ENCODE peak calls at places on chromosomes 12 and 14, in eight cellular contexts. S is tibial nerve, E is ovary, U is IMR-90, C is uterus, J is body of pancreas, A is esophagus muscularis mucosa, X is vagina. R is an unnamed sample.

GRCh38 chr12:122480753-122481152 is 20.0 kb downstream of the ZCCHC8 start:
- DNase-seq in S (no peak), E (no peak), U (no peak), C (no peak), J (no peak), A (no peak), X (no peak), R (no peak)

GRCh38 chr12:24896171-24896570 is 52.7 kb downstream of the BCAT1 start:
- DNase-seq in S (no peak), E (no peak), U (no peak), C (no peak), J (no peak), A (no peak), X (peak), R (no peak)

GRCh38 chr12:70120970-70121369 is 122.3 kb upstream of the CNOT2 start:
- DNase-seq in S (no peak), E (no peak), U (no peak), C (no peak), J (no peak), A (no peak), X (no peak), R (no peak)

GRCh38 chr12:94644622-94645021 is 5.7 kb downstream of the TMCC3 start:
- DNase-seq in S (no peak), E (no peak), U (peak), C (no peak), J (no peak), A (no peak), X (no peak), R (peak)

GRCh38 chr14:101065696-101066694 is 162.5 kb upstream of the RTL1 start:
- DNase-seq in S (peak), E (peak), U (no peak), C (peak), J (no peak), A (no peak), X (no peak), R (no peak)

GRCh38 chr14:100775351-100775830 is 48.7 kb downstream of the DLK1 start:
- DNase-seq in S (no peak), E (no peak), U (no peak), C (no peak), J (no peak), A (no peak), X (peak), R (no peak)

GRCh38 chr12:121202407-121203355 is 7.2 kb upstream of the P2RX4 start:
- DNase-seq in S (no peak), E (no peak), U (no peak), C (no peak), J (no peak), A (no peak), X (no peak), R (no peak)

GRCh38 chr12:19925881-19926665 is 442.3 kb upstream of the PDE3A start:
- DNase-seq in S (no peak), E (no peak), U (no peak), C (no peak), J (no peak), A (no peak), X (no peak), R (no peak)

GRCh38 chr14:95446470-95446869 is 70.0 kb downstream of the SYNE3 start:
- DNase-seq in S (no peak), E (no peak), U (no peak), C (no peak), J (no peak), A (no peak), X (no peak), R (no peak)

GRCh38 chr12:13505224-13505623 is 308.7 kb downstream of the EMP1 start:
- DNase-seq in S (no peak), E (no peak), U (no peak), C (no peak), J (no peak), A (no peak), X (no peak), R (no peak)

GRCh38 chr12:109387425-109388166 is 39.9 kb downstream of the MYO1H start:
- DNase-seq in S (no peak), E (no peak), U (peak), C (no peak), J (no peak), A (no peak), X (no peak), R (peak)

GRCh38 chr14:74574706-74575105 is 37.3 kb downstream of the LTBP2 start:
- DNase-seq in S (no peak), E (peak), U (peak), C (no peak), J (no peak), A (no peak), X (no peak), R (peak)

GRCh38 chr14:68692916-68693771 is 99.7 kb downstream of the ZFP36L1 start:
- DNase-seq in S (no peak), E (peak), U (peak), C (peak), J (no peak), A (no peak), X (no peak), R (no peak)

GRCh38 chr12:52059582-52060497 is 8.6 kb downstream of the NR4A1 start:
- DNase-seq in S (no peak), E (peak), U (peak), C (no peak), J (no peak), A (no peak), X (peak), R (no peak)

GRCh38 chr12:54261817-54262402 is 18.0 kb downstream of the CBX5 start:
- DNase-seq in S (no peak), E (no peak), U (no peak), C (no peak), J (no peak), A (no peak), X (no peak), R (peak)

GRCh38 chr14:24670594-24670993 is 36.6 kb upstream of the GZMB start:
- DNase-seq in S (no peak), E (no peak), U (no peak), C (no peak), J (no peak), A (no peak), X (no peak), R (no peak)

GRCh38 chr14:99595524-99595923 is 8.5 kb downstream of the CCDC85C start:
- DNase-seq in S (no peak), E (no peak), U (no peak), C (no peak), J (no peak), A (no peak), X (no peak), R (no peak)

GRCh38 chr12:26212356-26212755 is 17.0 kb downstream of the SSPN start:
- DNase-seq in S (no peak), E (no peak), U (no peak), C (no peak), J (no peak), A (no peak), X (no peak), R (peak)

GRCh38 chr12:76641073-76641472 is 81.5 kb upstream of the OSBPL8 start:
- DNase-seq in S (no peak), E (no peak), U (no peak), C (no peak), J (no peak), A (no peak), X (no peak), R (no peak)

GRCh38 chr12:76634074-76634570 is 74.6 kb upstream of the OSBPL8 start:
- DNase-seq in S (no peak), E (no peak), U (no peak), C (no peak), J (no peak), A (no peak), X (no peak), R (no peak)

GRCh38 chr12:76636141-76636692 is 76.6 kb upstream of the OSBPL8 start:
- DNase-seq in S (no peak), E (no peak), U (peak), C (no peak), J (no peak), A (no peak), X (no peak), R (no peak)

GRCh38 chr12:76639646-76640045 is 80.1 kb upstream of the OSBPL8 start:
- DNase-seq in S (no peak), E (no peak), U (no peak), C (no peak), J (no peak), A (no peak), X (no peak), R (no peak)

DNA sequence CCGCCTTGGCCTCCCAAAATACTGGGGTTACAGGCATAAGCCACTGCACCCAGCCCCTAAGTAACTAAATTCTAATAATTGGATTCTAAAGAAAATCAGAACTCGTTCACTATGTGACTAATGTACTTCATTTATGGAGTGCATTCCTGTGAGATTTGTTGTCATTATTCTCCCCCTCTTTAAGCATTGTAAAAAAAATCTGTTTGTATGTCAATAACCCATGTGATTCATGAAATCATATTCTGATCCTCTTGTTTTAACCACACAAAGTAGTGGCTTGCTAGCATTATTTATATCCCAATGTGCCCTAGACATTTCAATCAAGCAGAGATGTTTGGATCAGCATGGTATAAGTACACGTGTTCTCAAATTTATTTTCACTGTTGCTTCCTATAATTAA is 78.2 kb upstream of the OSBPL8 start:
- DNase-seq in S (no peak), E (no peak), U (peak), C (no peak), J (no peak), A (no peak), X (no peak), R (no peak)
- TF ChIP-seq POLR2A in S (no peak), E (no peak), U (no peak), C (no peak), J (no peak), A (no peak), X (no peak), R (no peak)

GRCh38 chr14:53881161-53881846 is 75.3 kb downstream of the BMP4 start:
- DNase-seq in S (no peak), E (no peak), U (peak), C (no peak), J (no peak), A (no peak), X (no peak), R (no peak)
- TF ChIP-seq POLR2A in S (no peak), E (no peak), U (no peak), C (no peak), J (no peak), A (no peak), X (no peak), R (no peak)

DNA sequence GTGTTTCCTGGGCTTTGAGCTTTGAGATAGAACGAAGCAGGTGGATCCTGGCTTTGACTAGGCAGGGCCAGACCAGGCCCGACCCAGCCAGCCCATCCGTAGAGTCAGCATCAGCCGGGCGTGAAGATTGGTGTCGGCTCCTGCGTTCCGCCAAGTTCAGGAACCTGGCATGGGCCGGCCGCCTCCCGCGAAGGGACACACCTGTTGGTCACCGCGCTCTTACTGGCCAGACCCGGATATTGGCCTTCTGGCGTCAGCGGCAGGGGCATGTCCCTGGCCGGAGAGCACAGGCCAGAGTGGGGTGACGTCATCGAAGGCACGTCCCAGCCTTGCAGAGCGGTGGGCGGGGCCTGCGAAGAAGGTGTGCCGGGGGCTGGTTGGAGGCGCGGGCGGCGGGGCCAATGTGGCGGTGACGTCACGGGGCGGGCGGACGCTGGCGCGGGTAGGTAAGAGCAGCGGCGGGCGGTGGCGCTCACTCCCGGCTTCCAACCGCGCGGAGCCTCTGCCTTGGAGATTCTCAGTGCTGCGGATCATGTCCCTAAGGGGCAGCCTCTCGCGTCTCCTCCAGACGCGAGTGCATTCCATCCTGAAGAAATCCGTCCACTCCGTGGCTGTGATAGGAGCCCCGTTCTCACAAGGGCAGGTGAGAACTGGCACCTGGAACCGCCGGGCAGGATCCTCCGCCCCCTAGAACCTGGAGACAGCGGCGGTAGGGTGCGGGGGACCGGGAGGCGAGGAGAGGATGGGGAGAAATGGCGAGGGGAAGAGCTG is at the start of gene ARG2:
- DNase-seq in S (peak), E (peak), U (peak), C (peak), J (peak), A (peak), X (peak), R (peak)
- TF ChIP-seq POLR2A in S (peak), E (peak), U (peak), C (peak), J (peak), A (peak), X (peak), R (no peak)

GRCh38 chr14:81427348-81428058 is 27.4 kb upstream of the STON2 start:
- DNase-seq in S (no peak), E (no peak), U (no peak), C (no peak), J (no peak), A (no peak), X (no peak), R (no peak)
- TF ChIP-seq POLR2A in S (no peak), E (no peak), U (no peak), C (no peak), J (no peak), A (no peak), X (no peak), R (no peak)

GRCh38 chr12:47822386-47822785 is 2.7 kb upstream of the HDAC7 start:
- DNase-seq in S (no peak), E (no peak), U (no peak), C (no peak), J (no peak), A (no peak), X (no peak), R (no peak)

GRCh38 chr12:47819544-47819901 is 180 bp downstream of the HDAC7 start:
- DNase-seq in S (no peak), E (no peak), U (no peak), C (no peak), J (no peak), A (no peak), X (no peak), R (no peak)

GRCh38 chr12:47821346-47821706 is 1.6 kb upstream of the HDAC7 start:
- DNase-seq in S (no peak), E (no peak), U (no peak), C (peak), J (no peak), A (no peak), X (no peak), R (no peak)

GRCh38 chr12:47819902-47820630 is at the start of gene HDAC7:
- DNase-seq in S (peak), E (peak), U (peak), C (peak), J (peak), A (peak), X (no peak), R (peak)

GRCh38 chr12:47820631-47821345 is 1.1 kb upstream of the HDAC7 start:
- DNase-seq in S (peak), E (peak), U (peak), C (peak), J (peak), A (peak), X (peak), R (no peak)
- TF ChIP-seq POLR2A in S (peak), E (peak), U (no peak), C (peak), J (peak), A (no peak), X (peak), R (no peak)

GRCh38 chr12:49946497-49946896 is 4.0 kb upstream of the AQP2 start:
- DNase-seq in S (no peak), E (no peak), U (no peak), C (no peak), J (no peak), A (no peak), X (no peak), R (no peak)
- TF ChIP-seq POLR2A in S (no peak), E (no peak), U (no peak), C (no peak), J (no peak), A (no peak), X (no peak), R (no peak)

R was measured in NB4.